ENCODE peak calls at places on chromosomes 16 and 17, in six cellular contexts. A, D, H, I, Z and F are unnamed samples.

GRCh38 chr17:16407911-16408588 is 7.3 kb upstream of the TRPV2 start:
- DNase-seq in A (peak; percentile 80), D (no peak), H (peak; percentile 46), I (peak; percentile 77), Z (peak; percentile 47), F (peak; percentile 71)

GRCh38 chr16:51407199-51407598 is 256.1 kb upstream of the SALL1 start:
- DNase-seq in A (no peak), D (no peak), H (no peak), I (no peak), Z (no peak), F (no peak)

GRCh38 chr17:68394608-68395331 is 62.5 kb downstream of the WIPI1 start:
- DNase-seq in A (no peak), D (no peak), H (no peak), I (no peak), Z (no peak), F (no peak)

GRCh38 chr16:10561001-10561400 is 19.4 kb downstream of the EMP2 start:
- DNase-seq in A (no peak), D (no peak), H (no peak), I (no peak), Z (no peak), F (no peak)

GRCh38 chr16:76910931-76911330 is 280.1 kb upstream of the MON1B start:
- DNase-seq in A (no peak), D (no peak), H (no peak), I (no peak), Z (peak; percentile 60), F (no peak)

GRCh38 chr17:8159459-8160223 is 3.1 kb downstream of the VAMP2 start:
- DNase-seq in A (no peak), D (no peak), H (no peak), I (no peak), Z (no peak), F (no peak)

GRCh38 chr16:17301593-17302135 is 169.1 kb downstream of the XYLT1 start:
- DNase-seq in A (no peak), D (no peak), H (no peak), I (peak; percentile 33), Z (no peak), F (peak; percentile 55)

GRCh38 chr16:84507011-84507982 is 2.8 kb upstream of the MEAK7 start:
- DNase-seq in A (peak; percentile 62), D (no peak), H (no peak), I (no peak), Z (no peak), F (peak; percentile 35)

DNA sequence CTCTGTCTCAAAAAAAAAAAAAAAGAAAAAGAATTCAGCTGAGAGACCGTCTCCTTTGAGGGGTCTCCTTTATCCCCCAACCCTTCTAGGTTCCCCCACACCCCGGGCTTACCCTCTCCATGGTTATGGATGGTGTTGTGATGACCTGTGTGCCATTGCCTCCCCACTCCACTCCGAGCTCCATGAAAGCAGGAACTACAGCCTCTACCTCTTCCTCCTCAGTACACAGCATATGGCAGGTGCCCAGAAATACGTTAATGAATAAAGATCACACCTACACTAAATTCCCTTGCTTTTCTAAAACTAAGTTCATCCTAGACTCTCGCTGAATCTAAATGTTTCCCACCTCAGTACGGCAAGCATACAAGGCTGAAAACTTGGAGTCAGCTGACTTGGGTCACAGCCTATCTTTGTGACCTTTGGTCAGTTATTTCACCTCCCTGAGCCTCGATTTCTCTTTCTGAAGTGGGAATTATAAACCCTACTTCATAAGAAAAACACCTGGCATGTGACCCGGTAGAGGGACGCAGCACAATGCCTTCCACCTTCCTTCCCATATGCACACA is 17.1 kb downstream of the COPRS start:
- DNase-seq in A (no peak), D (no peak), H (no peak), I (peak; percentile 36), Z (no peak), F (no peak)
- TF ChIP-seq POLR2A in A (no peak), D (no peak), H (no peak), I (no peak), Z (no peak), F (no peak)

DNA sequence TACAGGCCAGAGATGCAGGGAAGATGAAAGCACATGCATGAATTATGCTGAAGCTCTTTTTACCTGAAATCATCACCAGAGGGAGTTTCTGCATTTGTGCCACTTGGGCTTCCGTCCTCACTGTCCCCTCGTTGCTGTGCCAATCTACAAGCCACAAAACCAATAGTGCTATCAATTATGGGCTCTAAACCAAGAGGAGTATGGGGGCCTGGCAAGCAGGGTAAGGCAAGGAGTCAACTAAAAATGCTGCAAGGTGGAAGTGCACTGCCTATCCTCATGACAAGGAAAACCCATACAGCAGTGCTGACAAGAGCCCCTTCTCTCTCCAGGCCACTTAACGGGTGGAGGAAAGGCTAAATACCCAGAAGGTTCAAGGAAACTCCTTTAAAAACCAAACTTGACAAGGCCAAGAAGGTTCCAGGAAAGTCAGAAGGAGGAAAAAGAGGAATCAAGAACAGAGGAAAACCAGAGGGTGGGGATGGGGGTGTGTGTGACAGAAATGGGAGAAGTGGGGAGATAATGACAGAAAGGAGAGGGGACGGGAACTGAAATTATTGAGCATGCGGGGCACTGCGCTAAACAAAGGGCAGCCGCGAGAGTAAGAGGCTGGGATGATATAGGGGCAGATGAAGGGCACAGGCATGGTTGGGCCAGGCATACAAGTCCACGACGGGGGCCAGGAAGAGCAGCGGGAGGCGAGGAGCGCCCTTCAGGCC is 674 bp downstream of the C17orf75 start:
- DNase-seq in A (no peak), D (no peak), H (no peak), I (peak; percentile 55), Z (no peak), F (no peak)
- TF ChIP-seq CTCF in A (no peak), D (no peak), H (no peak), I (peak; percentile 33), Z (no peak), F (no peak)

DNA sequence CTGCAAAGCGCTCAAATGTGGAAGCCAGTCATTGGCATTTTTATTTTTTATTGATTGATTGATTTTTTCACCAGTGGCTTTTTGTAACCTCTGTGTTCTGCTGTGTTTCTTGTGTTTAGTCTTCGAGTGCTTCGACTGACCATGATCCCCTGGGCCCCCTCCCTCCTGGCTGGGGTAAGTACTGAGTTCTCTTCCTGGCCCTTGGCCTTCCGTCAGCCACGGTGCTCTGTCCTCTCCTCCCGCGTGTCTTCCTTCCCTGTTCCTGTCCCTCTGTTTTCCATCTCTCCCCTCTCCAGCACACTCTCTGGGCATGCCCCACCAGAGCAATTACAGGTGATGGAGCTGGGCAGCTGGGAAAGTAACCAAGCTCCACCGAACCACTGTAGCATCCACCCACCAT is 25.8 kb upstream of the CLEC18A start:
- DNase-seq in A (no peak), D (no peak), H (no peak), I (no peak), Z (no peak), F (no peak)
- H3K27ac ChIP-seq in A (peak overlapping the region; percentile 86), D (peak overlapping the region; percentile 88), H (peak overlapping the region; percentile 44), I (peak overlapping the region; percentile 89), Z (no peak overlapping the region), F (peak overlapping the region; percentile 75)

DNA sequence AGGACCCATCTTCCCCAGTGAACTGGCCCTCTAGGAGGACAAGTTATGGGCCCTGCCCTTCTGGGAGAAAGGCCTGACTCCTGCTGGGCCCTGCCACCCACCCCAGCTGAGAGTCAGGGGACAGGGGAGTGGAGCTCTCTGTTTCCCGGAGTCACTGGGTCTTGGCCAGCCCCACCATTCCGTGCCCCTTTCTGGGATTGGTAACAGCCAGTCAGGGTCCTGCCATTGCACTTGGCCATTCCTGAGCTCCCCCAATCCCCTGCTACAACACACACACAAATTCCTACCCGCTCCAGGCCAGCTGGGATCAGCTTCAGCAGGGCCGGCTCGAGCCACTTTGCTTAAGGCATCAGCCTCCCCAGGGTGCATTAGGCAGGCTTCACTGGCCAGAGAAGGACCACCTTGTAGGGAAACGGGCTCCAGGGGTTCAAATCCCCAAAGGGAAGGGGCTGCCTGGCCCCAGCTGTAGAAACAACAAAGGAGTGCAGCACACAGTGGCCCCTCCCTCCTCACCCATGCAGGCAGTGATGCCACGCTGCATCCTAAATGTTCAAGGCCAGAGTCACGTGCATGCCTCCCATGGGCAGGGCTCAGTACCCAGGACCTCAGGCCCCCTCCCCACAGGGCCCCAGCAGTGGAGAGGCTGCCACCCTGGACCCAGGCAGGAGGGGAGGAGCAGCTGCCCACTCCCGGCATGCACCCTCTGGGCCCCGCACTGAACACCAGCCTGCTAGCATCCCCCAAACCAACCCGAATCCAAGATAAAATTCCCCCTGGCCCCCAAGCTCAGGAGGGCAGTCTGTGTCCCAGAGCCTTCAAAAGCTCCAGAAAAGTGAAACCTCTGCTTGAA is 37.7 kb downstream of the C16orf78 start:
- DNase-seq in A (no peak), D (no peak), H (no peak), I (no peak), Z (no peak), F (no peak)
- TF ChIP-seq POLR2A in A (no peak), D (no peak), H (no peak), I (no peak), Z (no peak), F (no peak)

GRCh38 chr17:4999429-5000093 is 1.8 kb downstream of the KIF1C start:
- DNase-seq in A (peak; percentile 58), D (no peak), H (no peak), I (no peak), Z (no peak), F (no peak)
- TF ChIP-seq CTCF in A (no peak), D (no peak), H (no peak), I (no peak), Z (no peak), F (no peak)